ENCODE peak calls at places on chromosome 6, in five cellular contexts. G, Y, S, U and D are unnamed samples.

GRCh38 chr6:148223424-148223842 is 119.2 kb upstream of the SASH1 start:
- DNase-seq in G (no peak), Y (no peak), S (peak; percentile 23), U (peak; percentile 65), D (no peak)

GRCh38 chr6:113600556-113601339 is 256.4 kb upstream of the MARCKS start:
- DNase-seq in G (no peak), Y (no peak), S (no peak), U (no peak), D (no peak)

GRCh38 chr6:128841518-128841917 is 41.4 kb upstream of the LAMA2 start:
- DNase-seq in G (no peak), Y (no peak), S (no peak), U (no peak), D (no peak)

GRCh38 chr6:41294463-41294862 is 8.0 kb upstream of the TREM1 start:
- DNase-seq in G (no peak), Y (no peak), S (no peak), U (no peak), D (no peak)

GRCh38 chr6:878179-878578 is 185.2 kb upstream of the EXOC2 start:
- DNase-seq in G (no peak), Y (no peak), S (no peak), U (no peak), D (no peak)

GRCh38 chr6:112946051-112946450 is 598.9 kb downstream of the RFPL4B start:
- DNase-seq in G (no peak), Y (no peak), S (peak; percentile 27), U (no peak), D (no peak)

GRCh38 chr6:20325641-20326421 is 75.8 kb upstream of the E2F3 start:
- DNase-seq in G (no peak), Y (no peak), S (no peak), U (no peak), D (no peak)

GRCh38 chr6:100845676-100846075 is 35.5 kb downstream of the ASCC3 start:
- DNase-seq in G (no peak), Y (no peak), S (no peak), U (no peak), D (no peak)

GRCh38 chr6:45537539-45537938 is 159.8 kb upstream of the SUPT3H start:
- DNase-seq in G (no peak), Y (no peak), S (peak; percentile 16), U (no peak), D (no peak)

GRCh38 chr6:121932071-121933009 is 467.1 kb upstream of the HSF2 start:
- DNase-seq in G (no peak), Y (peak; percentile 10), S (peak; percentile 88), U (peak; percentile 86), D (no peak)

GRCh38 chr6:46465294-46466165 is 25.7 kb downstream of the RCAN2 start:
- DNase-seq in G (no peak), Y (no peak), S (peak; percentile 28), U (no peak), D (no peak)

GRCh38 chr6:136274062-136274461 is 15.6 kb downstream of the BCLAF1 start:
- DNase-seq in G (no peak), Y (no peak), S (no peak), U (no peak), D (no peak)

GRCh38 chr6:99605911-99606669 is 543 bp upstream of the PRDM13 start:
- DNase-seq in G (no peak), Y (no peak), S (no peak), U (no peak), D (no peak)

GRCh38 chr6:13914346-13914745 is 10.4 kb upstream of the RNF182 start:
- DNase-seq in G (no peak), Y (no peak), S (no peak), U (no peak), D (no peak)